ENCODE peak calls at places on chromosomes 3 and 15, in five cellular contexts. X, F, E, D and Y are unnamed samples.

GRCh38 chr3:43787330-43787729 is 96.6 kb downstream of the ABHD5 start:
- DNase-seq in X (no peak), F (no peak), E (no peak), D (no peak), Y (no peak)

GRCh38 chr15:40536501-40536900 is 28.3 kb downstream of the CCDC32 start:
- DNase-seq in X (no peak), F (peak), E (no peak), D (no peak), Y (no peak)

GRCh38 chr3:53597136-53597915 is 102.9 kb downstream of the CACNA1D start:
- DNase-seq in X (no peak), F (no peak), E (no peak), D (no peak), Y (peak)

GRCh38 chr15:95499397-95499796 is 831.1 kb upstream of the NR2F2 start:
- DNase-seq in X (no peak), F (no peak), E (no peak), D (no peak), Y (no peak)

GRCh38 chr3:17040322-17040721 is 155.6 kb downstream of the PLCL2 start:
- DNase-seq in X (no peak), F (no peak), E (no peak), D (no peak), Y (no peak)

GRCh38 chr3:197878427-197878826 is 71.6 kb upstream of the RPL35A start:
- DNase-seq in X (no peak), F (no peak), E (no peak), D (no peak), Y (no peak)

GRCh38 chr15:73873889-73874511 is 636 bp downstream of the TBC1D21 start:
- DNase-seq in X (peak), F (peak), E (peak), D (peak), Y (peak)

GRCh38 chr15:92611995-92612745 is 43.4 kb downstream of the FAM174B start:
- DNase-seq in X (no peak), F (no peak), E (no peak), D (no peak), Y (peak)

GRCh38 chr15:73125219-73125618 is 73.0 kb downstream of the NEO1 start:
- DNase-seq in X (no peak), F (peak), E (no peak), D (no peak), Y (no peak)

DNA sequence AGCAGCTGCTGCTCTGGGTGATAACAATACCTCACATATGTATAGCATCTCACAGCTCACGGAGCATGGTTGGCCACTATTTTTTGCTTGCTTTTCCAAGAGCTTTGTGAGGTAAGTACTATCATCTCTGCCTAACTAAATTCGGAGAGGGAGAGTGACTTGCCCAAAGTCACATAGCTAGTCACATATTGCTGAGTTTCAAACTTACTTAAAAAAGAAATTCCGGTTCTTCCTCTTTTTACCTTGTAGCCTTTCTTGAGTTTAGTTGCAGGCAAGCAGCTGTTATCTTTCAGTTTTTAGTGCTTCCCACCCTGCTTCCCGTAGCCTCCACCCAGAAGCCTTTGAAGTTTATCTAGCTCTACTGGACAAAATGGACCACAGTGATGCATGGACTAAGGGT is 309.2 kb downstream of the PDCD6IP start:
- DNase-seq in X (no peak), F (no peak), E (no peak), D (no peak), Y (no peak)
- TF ChIP-seq RAD21 in X (no peak), F (no peak), E (no peak), D (no peak), Y (no peak)

GRCh38 chr15:85456798-85457197 is 76.4 kb downstream of the AKAP13 start:
- DNase-seq in X (no peak), F (no peak), E (no peak), D (no peak), Y (no peak)

GRCh38 chr15:85458764-85459163 is 78.4 kb downstream of the AKAP13 start:
- DNase-seq in X (no peak), F (no peak), E (no peak), D (no peak), Y (no peak)

GRCh38 chr15:85455851-85456250 is 75.4 kb downstream of the AKAP13 start:
- DNase-seq in X (no peak), F (no peak), E (no peak), D (no peak), Y (no peak)

GRCh38 chr15:85454403-85454802 is 74.0 kb downstream of the AKAP13 start:
- DNase-seq in X (no peak), F (no peak), E (no peak), D (no peak), Y (no peak)

DNA sequence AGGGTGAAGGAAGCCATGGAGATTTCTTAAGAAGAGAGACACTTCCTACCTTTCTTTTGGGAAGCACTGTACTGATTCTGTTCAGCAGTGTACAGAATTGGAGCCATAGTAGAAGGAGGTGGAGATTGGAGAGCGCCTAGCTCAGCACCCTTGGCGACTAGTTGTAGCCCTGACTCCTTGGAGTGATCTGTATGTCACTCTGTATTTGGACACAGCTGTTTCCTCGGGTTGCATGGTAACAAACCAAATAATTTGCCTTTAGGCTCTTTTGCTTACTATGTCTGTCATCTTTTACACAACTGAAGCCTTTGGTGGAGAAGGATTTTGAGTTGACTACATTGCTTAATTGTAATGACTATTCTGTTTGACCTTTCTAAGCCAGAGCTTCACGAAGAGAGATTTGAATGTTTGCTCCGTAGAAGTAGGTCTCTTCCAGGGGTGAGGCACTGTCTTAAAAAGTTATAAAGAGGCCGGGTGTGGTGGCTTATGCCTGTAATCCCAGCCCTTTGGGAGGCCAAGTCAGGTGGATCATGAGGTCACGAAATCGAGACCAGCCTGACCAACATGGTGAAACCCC is 77.1 kb downstream of the AKAP13 start:
- DNase-seq in X (no peak), F (no peak), E (no peak), D (no peak), Y (no peak)
- TF ChIP-seq RAD21 in X (no peak), F (no peak), E (no peak), D (no peak), Y (no peak)

GRCh38 chr3:11718582-11719405 is 75.1 kb upstream of the VGLL4 start:
- DNase-seq in X (no peak), F (peak), E (peak), D (peak), Y (peak)
- TF ChIP-seq RAD21 in X (no peak), F (no peak), E (no peak), D (no peak), Y (no peak)

GRCh38 chr15:98805434-98806274 is 157.3 kb downstream of the IGF1R start:
- DNase-seq in X (no peak), F (peak), E (no peak), D (peak), Y (peak)
- TF ChIP-seq RAD21 in X (no peak), F (no peak), E (no peak), D (no peak), Y (no peak)

GRCh38 chr15:48978638-48979037 is 14.9 kb upstream of the SHC4 start:
- DNase-seq in X (no peak), F (no peak), E (no peak), D (no peak), Y (no peak)

GRCh38 chr15:48972750-48973503 is 9.2 kb upstream of the SHC4 start:
- DNase-seq in X (no peak), F (no peak), E (no peak), D (no peak), Y (no peak)

GRCh38 chr15:48974865-48975264 is 11.1 kb upstream of the SHC4 start:
- DNase-seq in X (peak), F (no peak), E (peak), D (no peak), Y (peak)

GRCh38 chr15:48976444-48977088 is 12.8 kb upstream of the SHC4 start:
- DNase-seq in X (no peak), F (no peak), E (no peak), D (peak), Y (no peak)

GRCh38 chr15:48975713-48976419 is 12.1 kb upstream of the SHC4 start:
- DNase-seq in X (peak), F (peak), E (peak), D (peak), Y (peak)
- TF ChIP-seq RAD21 in X (peak), F (peak), E (peak), D (peak), Y (peak)

DNA sequence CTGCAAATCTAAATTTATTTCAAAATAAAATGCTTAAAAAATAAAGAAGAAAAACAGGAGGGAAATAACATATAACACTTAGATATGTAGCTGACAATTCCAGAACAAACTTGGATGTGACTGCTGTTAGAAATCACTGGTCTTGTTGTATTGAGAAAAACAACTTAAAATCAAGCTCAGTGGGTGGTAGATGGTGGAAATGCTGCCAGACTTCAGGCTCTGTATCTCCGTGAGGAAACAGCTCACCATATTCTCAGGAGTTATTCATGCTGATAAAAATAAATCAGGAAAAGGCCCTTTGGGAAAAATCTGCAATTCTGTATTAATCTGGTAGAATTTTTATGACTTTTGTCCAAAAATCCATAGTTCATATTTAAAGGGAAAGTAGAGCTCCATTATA is 477.6 kb downstream of the RAP2B start:
- DNase-seq in X (no peak), F (no peak), E (no peak), D (no peak), Y (no peak)
- TF ChIP-seq RAD21 in X (no peak), F (no peak), E (no peak), D (no peak), Y (no peak)

GRCh38 chr15:87609909-87610308 is 646.6 kb downstream of the NTRK3 start:
- DNase-seq in X (peak), F (no peak), E (no peak), D (no peak), Y (no peak)
- TF ChIP-seq RAD21 in X (no peak), F (no peak), E (no peak), D (no peak), Y (no peak)

GRCh38 chr3:177300039-177300833 is 103.0 kb upstream of the TBL1XR1 start:
- DNase-seq in X (no peak), F (peak), E (no peak), D (peak), Y (no peak)
- TF ChIP-seq RAD21 in X (no peak), F (no peak), E (no peak), D (no peak), Y (no peak)

GRCh38 chr3:69179740-69180372 is 57.5 kb upstream of the LMOD3 start:
- DNase-seq in X (no peak), F (no peak), E (no peak), D (peak), Y (no peak)

GRCh38 chr3:69180869-69181591 is 58.6 kb upstream of the LMOD3 start:
- DNase-seq in X (no peak), F (no peak), E (no peak), D (peak), Y (no peak)

GRCh38 chr3:69182588-69183299 is 60.3 kb upstream of the LMOD3 start:
- DNase-seq in X (no peak), F (peak), E (no peak), D (no peak), Y (no peak)

GRCh38 chr3:69178838-69179739 is 56.7 kb upstream of the LMOD3 start:
- DNase-seq in X (no peak), F (no peak), E (no peak), D (peak), Y (no peak)

DNA sequence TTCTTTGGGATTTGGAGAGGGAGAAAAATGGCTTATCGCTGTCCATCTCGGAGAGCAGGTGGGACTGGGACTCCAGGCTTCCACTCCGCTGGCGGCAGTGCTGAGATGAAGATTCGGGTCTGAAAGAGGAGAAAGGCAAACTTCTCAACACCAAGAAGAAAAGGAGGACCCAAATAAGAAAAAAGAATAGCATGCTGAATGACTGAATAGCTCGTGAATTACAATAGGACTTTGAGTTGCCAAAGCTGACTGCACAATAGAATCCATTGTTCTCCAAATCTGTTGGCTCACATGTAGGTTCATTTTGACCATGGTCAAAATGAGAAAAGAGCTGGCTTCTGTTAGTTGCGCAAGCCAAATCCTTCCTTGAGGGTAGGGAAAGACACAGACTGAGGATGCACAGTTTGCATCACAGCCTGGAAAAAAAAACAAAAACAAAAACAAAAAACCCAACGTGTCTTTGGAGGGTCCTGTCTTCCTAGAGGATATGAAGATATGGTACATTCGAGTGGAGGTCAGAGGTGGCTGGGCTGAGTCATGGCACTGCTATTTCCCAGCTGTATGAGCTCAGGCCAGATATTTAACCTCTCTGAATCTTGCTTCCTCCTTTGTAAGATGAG is 59.3 kb upstream of the LMOD3 start:
- DNase-seq in X (no peak), F (peak), E (no peak), D (peak), Y (no peak)
- TF ChIP-seq RAD21 in X (no peak), F (no peak), E (no peak), D (no peak), Y (no peak)